ENCODE peak calls at places on chromosomes 13 and 19, in ten cellular contexts. R, V, X, G, S, I, U, H, M and Q are unnamed samples.

GRCh38 chr13:93173656-93174055 is 53.0 kb upstream of the GPC6 start:
- DNase-seq in R (no peak), V (no peak), X (no peak), G (no peak), S (no peak), I (no peak), U (no peak), H (no peak), M (no peak), Q (no peak)

GRCh38 chr13:112105884-112106283 is 38.9 kb downstream of the SOX1 start:
- DNase-seq in R (no peak), V (peak), X (no peak), G (no peak), S (no peak), I (no peak), U (no peak), H (no peak), M (no peak), Q (no peak)

GRCh38 chr19:45428385-45429231 is 4.9 kb upstream of the ERCC1 start:
- DNase-seq in R (no peak), V (peak), X (peak), G (no peak), S (peak), I (no peak), U (no peak), H (peak), M (no peak), Q (no peak)

GRCh38 chr13:19845758-19846157 is 17.7 kb downstream of the ZMYM5 start:
- DNase-seq in R (no peak), V (peak), X (peak), G (peak), S (no peak), I (no peak), U (peak), H (peak), M (peak), Q (peak)

GRCh38 chr13:54016548-54016947 is 987.9 kb downstream of the OLFM4 start:
- DNase-seq in R (no peak), V (no peak), X (no peak), G (no peak), S (no peak), I (no peak), U (no peak), H (no peak), M (no peak), Q (no peak)

GRCh38 chr19:6577410-6578125 is 13.4 kb downstream of the CD70 start:
- DNase-seq in R (no peak), V (no peak), X (no peak), G (peak), S (no peak), I (no peak), U (no peak), H (peak), M (no peak), Q (no peak)

GRCh38 chr19:3186891-3187661 is 1.3 kb downstream of the NCLN start:
- DNase-seq in R (no peak), V (no peak), X (no peak), G (no peak), S (no peak), I (no peak), U (no peak), H (peak), M (no peak), Q (no peak)

GRCh38 chr19:41223431-41224234 is 4.6 kb downstream of the AXL start:
- DNase-seq in R (no peak), V (peak), X (no peak), G (peak), S (peak), I (peak), U (peak), H (peak), M (peak), Q (peak)

GRCh38 chr13:46339035-46339666 is 47.9 kb downstream of the RUBCNL start:
- DNase-seq in R (no peak), V (peak), X (no peak), G (no peak), S (no peak), I (peak), U (peak), H (peak), M (no peak), Q (peak)

GRCh38 chr19:10260141-10260584 is 8.1 kb downstream of the MRPL4 start:
- DNase-seq in R (no peak), V (peak), X (no peak), G (no peak), S (no peak), I (peak), U (no peak), H (peak), M (peak), Q (no peak)

GRCh38 chr13:30616927-30617314 is 799 bp upstream of the USPL1 start:
- DNase-seq in R (no peak), V (no peak), X (peak), G (peak), S (peak), I (peak), U (peak), H (peak), M (peak), Q (peak)

GRCh38 chr19:47316513-47316912 is 6.9 kb downstream of the C5AR1 start:
- DNase-seq in R (no peak), V (no peak), X (no peak), G (no peak), S (no peak), I (no peak), U (no peak), H (no peak), M (no peak), Q (no peak)

GRCh38 chr19:47310819-47311218 is 1.2 kb downstream of the C5AR1 start:
- DNase-seq in R (no peak), V (no peak), X (peak), G (peak), S (no peak), I (no peak), U (no peak), H (peak), M (no peak), Q (no peak)

GRCh38 chr19:47313754-47314133 is 4.1 kb downstream of the C5AR1 start:
- DNase-seq in R (no peak), V (no peak), X (no peak), G (no peak), S (no peak), I (no peak), U (no peak), H (no peak), M (no peak), Q (no peak)

GRCh38 chr19:47312366-47313006 is 2.8 kb downstream of the C5AR1 start:
- DNase-seq in R (no peak), V (no peak), X (no peak), G (no peak), S (no peak), I (no peak), U (no peak), H (no peak), M (no peak), Q (no peak)

GRCh38 chr19:47315125-47315821 is 5.6 kb downstream of the C5AR1 start:
- DNase-seq in R (no peak), V (peak), X (peak), G (peak), S (no peak), I (peak), U (peak), H (peak), M (peak), Q (peak)
- H3K4me3 ChIP-seq in R (no peak), V (no peak), X (no peak), G (no peak), S (no peak), I (no peak), U (no peak), H (no peak), M (no peak), Q (no peak)

DNA sequence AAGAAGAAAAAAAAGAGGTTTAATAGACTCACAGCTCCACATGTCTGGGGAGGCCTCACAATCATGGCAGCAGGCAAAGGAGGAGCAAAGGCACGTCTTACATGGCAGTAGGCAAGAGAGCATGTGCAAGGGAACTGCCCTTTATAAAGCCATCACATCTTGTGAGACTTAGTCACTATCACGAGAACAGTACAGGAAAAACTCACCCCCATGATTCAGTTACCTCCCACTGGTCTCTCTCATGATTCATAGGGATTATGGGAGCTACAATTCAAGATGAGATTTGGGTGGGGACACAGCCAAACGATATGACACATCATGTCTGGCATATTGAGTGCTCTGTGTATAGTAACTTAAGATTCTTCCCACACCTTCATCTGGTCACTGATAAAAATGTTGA is 60.2 kb upstream of the AKAP11 start:
- DNase-seq in R (no peak), V (no peak), X (no peak), G (peak), S (no peak), I (peak), U (no peak), H (no peak), M (no peak), Q (no peak)
- TF ChIP-seq CTCF in R (no peak), V (no peak), X (no peak), G (no peak), S (no peak), I (no peak), U (no peak), H (no peak), M (no peak), Q (no peak)

GRCh38 chr13:23610966-23611486 is 40.8 kb downstream of the TNFRSF19 start:
- DNase-seq in R (no peak), V (no peak), X (no peak), G (no peak), S (no peak), I (no peak), U (no peak), H (no peak), M (no peak), Q (peak)

GRCh38 chr13:23608138-23608537 is 37.9 kb downstream of the TNFRSF19 start:
- DNase-seq in R (no peak), V (no peak), X (no peak), G (no peak), S (no peak), I (no peak), U (no peak), H (no peak), M (no peak), Q (no peak)

GRCh38 chr13:23609414-23610186 is 39.4 kb downstream of the TNFRSF19 start:
- DNase-seq in R (no peak), V (no peak), X (no peak), G (no peak), S (no peak), I (no peak), U (no peak), H (no peak), M (no peak), Q (peak)

GRCh38 chr13:23610187-23610576 is 40.0 kb downstream of the TNFRSF19 start:
- DNase-seq in R (no peak), V (no peak), X (no peak), G (no peak), S (no peak), I (no peak), U (no peak), H (no peak), M (no peak), Q (no peak)

GRCh38 chr13:23608704-23609413 is 38.6 kb downstream of the TNFRSF19 start:
- DNase-seq in R (no peak), V (no peak), X (peak), G (no peak), S (no peak), I (no peak), U (no peak), H (no peak), M (no peak), Q (no peak)
- H3K4me3 ChIP-seq in R (peak), V (no peak), X (no peak), G (no peak), S (peak), I (no peak), U (no peak), H (no peak), M (no peak), Q (peak)

DNA sequence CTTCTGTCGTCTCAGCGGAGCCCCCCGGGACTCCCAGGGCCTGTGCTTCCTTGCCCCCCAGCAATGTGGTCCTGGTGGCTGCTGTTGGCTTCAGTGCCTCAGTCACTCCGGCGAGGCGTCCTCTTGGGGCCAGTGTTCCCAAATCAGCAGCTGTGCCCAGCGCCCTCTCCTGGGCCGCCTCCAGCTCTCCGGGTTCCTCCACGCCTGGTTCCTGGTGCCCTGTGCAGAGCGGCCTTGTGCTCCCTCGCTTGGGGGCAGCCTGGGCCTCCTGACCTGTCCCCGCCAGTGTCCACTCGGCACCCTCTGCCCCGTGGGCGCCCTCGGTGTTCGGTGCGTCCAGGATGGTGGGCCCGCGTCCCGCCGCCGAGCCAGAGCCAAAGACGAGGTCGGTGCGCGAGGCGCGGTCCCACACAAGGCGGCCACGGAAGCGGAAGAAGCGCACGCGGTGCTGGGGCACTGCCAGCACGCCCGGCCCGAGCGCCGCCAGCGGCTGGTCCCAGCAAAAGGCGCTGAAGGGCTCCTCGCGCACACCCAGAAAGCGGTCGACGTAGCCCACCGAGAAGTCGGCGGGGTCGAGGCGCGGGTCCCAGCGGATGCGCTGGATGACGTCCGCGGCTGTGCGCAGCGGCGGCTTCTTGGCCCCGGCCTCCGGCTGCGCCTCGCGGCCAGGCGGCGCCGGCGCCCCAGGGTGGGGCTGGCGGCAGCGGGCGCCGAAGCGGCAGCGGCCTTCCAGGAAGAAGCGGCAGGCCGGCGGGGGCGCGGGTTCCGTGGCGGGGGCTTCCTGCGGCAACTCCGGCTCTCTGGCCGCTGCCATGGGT is 656 bp downstream of the LENG9 start:
- DNase-seq in R (no peak), V (peak), X (peak), G (peak), S (peak), I (no peak), U (no peak), H (peak), M (no peak), Q (no peak)
- TF ChIP-seq CTCF in R (no peak), V (peak), X (peak), G (peak), S (no peak), I (no peak), U (peak), H (peak), M (peak), Q (no peak)

DNA sequence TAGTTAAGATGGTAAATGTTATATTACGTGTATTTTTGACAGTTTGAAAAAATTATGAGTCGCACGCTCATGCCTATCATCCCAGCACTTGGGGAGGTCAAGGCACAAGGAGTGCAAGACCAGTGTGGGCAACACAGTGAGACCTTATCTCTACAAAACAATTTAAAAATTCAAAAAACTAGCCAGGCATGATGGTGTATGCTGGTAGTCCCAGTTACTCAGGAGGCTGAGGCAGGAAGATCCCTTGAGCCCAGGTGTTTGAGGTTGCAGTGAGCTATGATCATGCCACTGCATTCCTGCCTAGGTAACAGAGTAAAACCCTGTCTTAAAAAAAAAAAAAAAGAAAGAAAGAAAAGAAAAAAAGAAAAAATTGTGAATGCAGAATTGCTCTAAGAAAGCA is 58.0 kb downstream of the TBC1D4 start:
- DNase-seq in R (no peak), V (no peak), X (no peak), G (no peak), S (no peak), I (no peak), U (no peak), H (no peak), M (no peak), Q (no peak)
- H3K4me3 ChIP-seq in R (no peak), V (no peak), X (no peak), G (no peak), S (no peak), I (no peak), U (no peak), H (no peak), M (no peak), Q (no peak)

DNA sequence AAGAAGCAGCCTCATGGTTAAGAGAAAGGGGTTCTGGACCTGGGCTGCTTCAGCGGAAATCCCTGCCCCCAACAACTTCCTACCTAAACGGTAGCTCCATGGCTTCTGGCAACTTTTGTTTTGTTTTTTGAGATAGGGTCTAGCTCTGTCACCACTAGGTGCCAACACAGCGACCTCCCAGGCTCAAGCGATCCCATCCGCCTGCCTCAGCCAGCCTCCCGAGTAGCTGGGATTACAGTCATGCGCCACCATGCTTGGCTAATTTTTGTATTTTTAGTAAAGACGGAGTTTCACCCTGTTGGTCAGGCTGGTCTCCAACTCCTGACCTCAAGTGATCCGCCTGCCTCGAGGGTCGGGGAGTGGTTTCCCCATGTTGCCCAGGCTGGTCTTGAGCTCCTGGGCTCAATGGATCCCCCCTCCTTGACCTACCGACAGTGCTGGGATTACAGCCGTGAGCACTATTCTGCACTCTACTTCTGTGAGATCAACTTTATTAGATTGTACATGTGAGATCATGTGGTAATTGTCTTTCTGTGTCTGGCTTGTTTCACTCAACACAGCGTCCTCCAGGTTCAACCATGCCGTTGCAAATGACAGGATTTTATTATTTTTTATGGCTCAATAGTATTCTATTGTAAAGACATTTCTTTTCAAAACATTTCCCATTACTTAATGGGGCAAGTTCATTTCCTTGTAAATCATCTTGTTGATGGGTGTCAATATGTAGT is 1.3 kb upstream of the OBI1 start:
- DNase-seq in R (no peak), V (no peak), X (no peak), G (peak), S (no peak), I (no peak), U (no peak), H (no peak), M (no peak), Q (no peak)
- TF ChIP-seq CTCF in R (no peak), V (no peak), X (no peak), G (no peak), S (no peak), I (no peak), U (no peak), H (no peak), M (no peak), Q (no peak)

DNA sequence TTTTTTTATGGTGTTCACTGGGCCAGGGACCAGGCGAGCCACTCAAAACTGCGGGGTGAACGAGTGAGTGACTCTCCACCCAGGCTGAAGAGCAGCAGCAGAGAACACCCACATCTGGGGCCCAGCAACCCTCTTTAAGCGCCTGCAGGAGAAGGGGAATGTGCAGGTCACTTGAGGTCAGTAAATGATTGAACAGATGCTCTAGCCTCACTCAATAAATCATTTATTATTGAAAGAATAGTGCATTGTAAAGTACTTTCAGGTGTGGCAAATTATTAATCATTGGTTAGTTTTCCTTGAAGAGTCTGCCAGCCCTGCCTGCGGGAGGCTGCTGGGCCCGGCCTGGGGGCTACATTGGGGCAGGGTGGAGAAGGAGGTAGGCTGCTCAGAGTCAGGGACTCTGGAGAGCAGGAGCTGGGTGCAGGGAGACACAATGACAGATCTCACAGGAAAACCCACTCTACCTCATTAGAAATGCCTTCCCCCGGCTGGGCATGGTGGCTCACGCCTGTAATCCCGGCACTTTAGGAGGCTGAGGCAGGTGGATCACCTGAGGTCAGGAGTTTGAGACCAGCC is 42.5 kb downstream of the ABCC4 start:
- DNase-seq in R (no peak), V (no peak), X (no peak), G (peak), S (no peak), I (peak), U (peak), H (no peak), M (no peak), Q (no peak)
- H3K4me3 ChIP-seq in R (no peak), V (no peak), X (no peak), G (no peak), S (no peak), I (no peak), U (no peak), H (no peak), M (no peak), Q (no peak)

DNA sequence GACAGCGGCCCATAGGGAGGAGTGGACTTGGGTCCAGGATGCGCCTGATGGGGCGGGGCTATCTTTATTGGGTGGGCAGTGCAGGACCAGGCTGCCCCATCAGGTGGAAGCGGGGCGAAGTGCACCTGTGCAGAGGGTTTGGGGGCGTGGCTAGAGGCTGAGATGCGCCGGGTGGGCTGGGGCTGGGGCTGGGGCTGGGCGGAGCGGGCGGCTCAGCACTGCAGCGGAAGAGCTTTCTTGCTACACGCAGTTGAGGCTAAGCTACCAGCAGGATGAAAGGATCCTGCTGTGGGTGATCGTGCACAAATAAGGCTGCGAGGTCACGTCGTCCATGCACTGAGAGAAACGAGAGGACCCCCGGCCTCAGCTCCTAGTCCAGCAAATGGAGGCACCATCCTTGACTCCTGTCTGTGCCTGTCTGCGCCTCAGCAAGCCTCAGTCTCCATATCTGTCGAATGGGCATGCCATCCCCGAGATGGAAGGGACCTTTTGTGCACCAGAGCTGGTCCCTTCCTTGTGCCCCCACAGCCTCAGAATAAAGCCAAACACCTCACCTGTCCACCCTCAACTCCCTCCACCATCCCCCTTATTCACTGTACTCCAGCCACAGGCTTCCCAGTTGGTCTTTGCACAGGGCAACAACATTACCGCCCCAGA is 20.9 kb upstream of the HOMER3 start:
- DNase-seq in R (no peak), V (no peak), X (no peak), G (no peak), S (no peak), I (no peak), U (no peak), H (no peak), M (no peak), Q (no peak)
- TF ChIP-seq CTCF in R (no peak), V (no peak), X (no peak), G (no peak), S (no peak), I (no peak), U (no peak), H (no peak), M (no peak), Q (no peak)